ENCODE peak calls at places on chromosomes 5 and 9, in eight cellular contexts. A is kidney, X is neural progenitor cell, P is A673, G is adrenal gland, Q is B cell, R is GM13977, T is cardiac fibroblast. J is an unnamed sample.

GRCh38 chr5:14250094-14250777 is 107.1 kb downstream of the TRIO start:
- DNase-seq in G (peak), R (no peak), T (peak), P (peak), Q (peak), X (peak), A (peak), J (peak)

GRCh38 chr5:151189151-151189550 is 31.6 kb upstream of the ANXA6 start:
- DNase-seq in R (no peak), X (no peak), P (no peak), A (no peak), T (no peak), G (no peak), Q (no peak), J (no peak)

GRCh38 chr9:93258419-93258817 is 74.5 kb downstream of the WNK2 start:
- DNase-seq in R (no peak), A (no peak), T (no peak), X (no peak), G (no peak), Q (no peak), P (no peak), J (peak)

GRCh38 chr5:146072595-146072994 is 32.8 kb downstream of the PLAC8L1 start:
- DNase-seq in T (no peak), X (no peak), A (no peak), Q (no peak), R (no peak), P (no peak), G (no peak), J (no peak)

GRCh38 chr5:93403529-93403928 is 177.5 kb downstream of the NR2F1-AS1 start:
- DNase-seq in X (no peak), P (no peak), R (no peak), Q (no peak), G (no peak), T (no peak), A (no peak), J (no peak)

GRCh38 chr9:88852794-88853193 is 138.5 kb upstream of the S1PR3 start:
- DNase-seq in Q (no peak), G (no peak), A (no peak), X (no peak), P (peak), T (peak), R (no peak), J (no peak)

GRCh38 chr5:155092318-155092717 is 78.8 kb downstream of the KIF4B start:
- DNase-seq in T (peak), G (no peak), P (no peak), A (no peak), X (no peak), Q (no peak), R (no peak), J (no peak)

GRCh38 chr9:4741365-4742031 is 496 bp upstream of the AK3 start:
- DNase-seq in X (no peak), P (peak), R (peak), G (peak), T (no peak), Q (no peak), A (no peak), J (no peak)

GRCh38 chr5:138967806-138968448 is 92.8 kb upstream of the LRRTM2 start:
- DNase-seq in A (no peak), Q (no peak), G (no peak), T (no peak), X (no peak), R (no peak), P (no peak), J (peak)

GRCh38 chr9:76725885-76726284 is 38.4 kb upstream of the PCA3 start:
- DNase-seq in X (no peak), G (no peak), T (no peak), Q (no peak), P (no peak), R (no peak), A (no peak), J (no peak)

GRCh38 chr5:132013006-132013689 is 1.7 kb upstream of the ACSL6 start:
- DNase-seq in Q (no peak), A (peak), X (no peak), G (no peak), R (no peak), T (no peak), P (no peak), J (peak)

GRCh38 chr9:121645853-121646807 is 5.3 kb upstream of the DAB2IP start:
- DNase-seq in X (no peak), A (no peak), R (no peak), Q (no peak), P (no peak), T (no peak), G (no peak), J (no peak)

GRCh38 chr9:91148306-91148705 is 213.4 kb downstream of the AUH start:
- DNase-seq in Q (no peak), A (no peak), X (no peak), R (no peak), T (no peak), P (no peak), G (no peak), J (no peak)

GRCh38 chr9:104740596-104740995 is 6.9 kb upstream of the NIPSNAP3A start:
- DNase-seq in T (peak), Q (no peak), G (no peak), A (no peak), P (no peak), R (no peak), X (no peak), J (no peak)

GRCh38 chr9:94623253-94623652 is 16.1 kb downstream of the FBP1 start:
- DNase-seq in T (peak), G (no peak), A (no peak), P (peak), Q (peak), R (peak), X (peak), J (peak)

GRCh38 chr9:125894566-125894965 is 147.4 kb downstream of the PBX3 start:
- DNase-seq in G (no peak), R (no peak), A (no peak), Q (no peak), X (no peak), T (no peak), P (no peak), J (no peak)

GRCh38 chr5:74167206-74167929 is 473.2 kb downstream of the ENC1 start:
- DNase-seq in P (no peak), R (no peak), A (no peak), Q (no peak), G (no peak), T (peak), X (no peak), J (no peak)

GRCh38 chr5:149886697-149887470 is 57.7 kb downstream of the PDE6A start:
- DNase-seq in A (no peak), G (no peak), T (peak), R (no peak), X (no peak), Q (no peak), P (peak), J (no peak)

GRCh38 chr9:21549251-21549765 is 67.2 kb upstream of the IFNE start:
- DNase-seq in X (no peak), R (no peak), Q (no peak), T (peak), P (no peak), A (no peak), G (no peak), J (no peak)

DNA sequence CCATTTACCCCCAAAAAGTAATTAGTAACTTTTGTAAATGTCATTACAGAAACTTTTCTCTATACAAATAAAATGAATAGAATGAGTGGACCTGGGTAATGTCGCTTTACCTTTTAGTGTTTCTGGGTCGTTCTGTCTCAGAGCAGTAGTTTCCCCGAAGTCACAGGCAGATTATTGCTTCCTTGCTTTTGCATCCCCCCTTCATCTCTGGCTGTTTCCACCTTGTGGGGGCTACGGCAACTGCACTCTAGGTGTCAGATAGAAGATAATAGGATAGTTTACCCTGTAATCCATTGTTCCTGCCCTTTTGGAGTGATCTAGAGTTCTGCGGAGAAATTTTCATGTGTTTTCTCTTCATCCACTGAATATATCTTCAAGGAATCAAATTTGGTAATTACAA is 68.7 kb downstream of the PRR16 start:
- DNase-seq in A (no peak), T (no peak), X (peak), P (peak), Q (no peak), G (no peak), R (no peak), J (no peak)
- TF ChIP-seq CTCF in A (no peak), T (peak), X (peak), P (no peak), Q (no peak), G (no peak), R (no peak), J (no peak)

GRCh38 chr5:37951946-37952721 is 112.3 kb upstream of the GDNF start:
- DNase-seq in X (no peak), T (no peak), R (no peak), Q (no peak), A (no peak), P (no peak), G (no peak), J (no peak)
- TF ChIP-seq CTCF in X (no peak), T (no peak), R (no peak), Q (no peak), A (no peak), P (no peak), G (no peak), J (no peak)

DNA sequence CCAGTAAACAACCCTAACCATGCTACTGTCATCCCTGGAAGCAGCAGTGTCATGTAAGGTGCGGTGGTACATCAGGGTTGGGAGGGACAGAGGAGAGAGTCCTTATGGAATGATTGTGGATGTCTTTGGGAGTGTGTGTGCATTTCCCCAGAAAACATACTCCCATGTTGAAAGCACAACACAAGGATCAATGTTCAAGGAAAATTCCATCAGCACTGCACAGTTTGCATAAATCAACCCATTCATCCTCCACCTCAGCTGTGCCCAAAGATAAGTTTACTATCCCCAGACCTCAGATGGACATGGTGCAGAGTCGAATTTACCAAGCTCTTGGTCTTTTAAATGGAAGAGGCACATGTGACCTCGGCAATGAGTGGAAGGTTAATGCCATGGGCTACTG is 34.1 kb upstream of the FLT4 start:
- DNase-seq in A (no peak), Q (no peak), T (no peak), G (no peak), X (no peak), P (no peak), R (no peak), J (no peak)
- TF ChIP-seq CTCF in A (no peak), Q (no peak), T (no peak), G (no peak), X (no peak), P (no peak), R (no peak), J (no peak)

DNA sequence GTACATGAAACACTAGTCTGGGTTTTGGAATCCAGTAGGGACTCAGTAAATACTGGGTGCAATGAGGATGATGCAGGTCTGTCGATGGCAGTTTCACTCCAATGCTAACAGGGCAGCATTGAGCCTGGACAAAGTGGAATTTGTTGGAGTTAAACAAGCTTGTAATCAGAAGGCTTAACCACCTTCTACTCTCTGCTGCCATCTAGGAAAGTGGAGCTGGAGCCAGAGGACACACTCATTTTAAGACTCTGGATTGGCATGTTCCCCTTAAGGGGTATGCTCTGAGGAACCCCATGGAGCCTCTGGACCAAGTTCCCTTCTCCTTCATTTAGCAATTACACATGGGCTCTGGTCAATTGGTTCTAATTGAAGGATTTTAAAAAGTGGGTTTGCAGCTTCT is 331.0 kb upstream of the ADAMTSL1 start:
- DNase-seq in P (no peak), G (no peak), T (peak), Q (no peak), X (peak), A (no peak), R (no peak), J (no peak)
- TF ChIP-seq CTCF in P (peak), G (no peak), T (peak), Q (no peak), X (peak), A (no peak), R (no peak), J (no peak)

GRCh38 chr5:176618783-176619182 is 8.8 kb upstream of the GPRIN1 start:
- DNase-seq in G (no peak), Q (no peak), A (peak), R (no peak), T (no peak), P (no peak), X (no peak), J (no peak)

GRCh38 chr5:176620333-176620981 is 9.9 kb downstream of the SNCB start:
- DNase-seq in G (no peak), A (peak), T (peak), Q (no peak), P (no peak), X (no peak), R (no peak), J (no peak)

GRCh38 chr5:176619569-176620332 is 9.8 kb upstream of the GPRIN1 start:
- DNase-seq in P (no peak), T (no peak), G (no peak), A (peak), X (no peak), Q (no peak), R (no peak), J (no peak)

GRCh38 chr5:176621661-176622079 is 8.7 kb downstream of the SNCB start:
- DNase-seq in A (peak), R (no peak), T (no peak), P (no peak), G (no peak), Q (no peak), X (no peak), J (no peak)

GRCh38 chr5:176619203-176619568 is 9.2 kb upstream of the GPRIN1 start:
- DNase-seq in T (peak), Q (peak), A (peak), X (peak), R (peak), P (peak), G (peak), J (peak)
- TF ChIP-seq CTCF in T (peak), Q (no peak), A (no peak), X (peak), R (peak), P (peak), G (no peak), J (no peak)

GRCh38 chr5:157941616-157942015 is 82.7 kb upstream of the CLINT1 start:
- DNase-seq in G (no peak), R (no peak), T (no peak), A (no peak), P (no peak), Q (no peak), X (no peak), J (no peak)
- TF ChIP-seq CTCF in G (no peak), R (no peak), T (no peak), A (no peak), P (no peak), Q (no peak), X (no peak), J (no peak)

DNA sequence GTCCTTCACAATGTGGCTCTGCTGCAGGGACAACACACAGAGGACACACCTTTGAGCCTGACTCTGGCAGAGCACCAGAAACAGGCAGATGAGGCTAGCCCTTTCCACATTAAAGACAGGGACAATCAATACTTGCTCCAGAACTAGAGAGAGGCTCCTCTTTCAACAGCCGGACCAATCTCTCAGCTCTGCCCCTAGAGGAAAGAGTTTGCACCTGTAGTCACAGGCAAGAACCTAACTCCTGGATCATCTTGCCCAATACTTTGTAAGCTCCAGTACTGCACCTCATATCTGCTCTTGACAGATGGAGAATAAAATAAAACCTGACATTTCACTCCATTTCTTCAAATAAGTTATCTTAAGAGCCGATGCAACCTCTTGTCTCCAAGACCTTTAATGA is 52.1 kb downstream of the EPB41L4A start:
- DNase-seq in X (peak), Q (no peak), A (no peak), T (peak), G (no peak), P (peak), R (peak), J (no peak)
- TF ChIP-seq CTCF in X (peak), Q (peak), A (peak), T (peak), G (no peak), P (peak), R (peak), J (no peak)

DNA sequence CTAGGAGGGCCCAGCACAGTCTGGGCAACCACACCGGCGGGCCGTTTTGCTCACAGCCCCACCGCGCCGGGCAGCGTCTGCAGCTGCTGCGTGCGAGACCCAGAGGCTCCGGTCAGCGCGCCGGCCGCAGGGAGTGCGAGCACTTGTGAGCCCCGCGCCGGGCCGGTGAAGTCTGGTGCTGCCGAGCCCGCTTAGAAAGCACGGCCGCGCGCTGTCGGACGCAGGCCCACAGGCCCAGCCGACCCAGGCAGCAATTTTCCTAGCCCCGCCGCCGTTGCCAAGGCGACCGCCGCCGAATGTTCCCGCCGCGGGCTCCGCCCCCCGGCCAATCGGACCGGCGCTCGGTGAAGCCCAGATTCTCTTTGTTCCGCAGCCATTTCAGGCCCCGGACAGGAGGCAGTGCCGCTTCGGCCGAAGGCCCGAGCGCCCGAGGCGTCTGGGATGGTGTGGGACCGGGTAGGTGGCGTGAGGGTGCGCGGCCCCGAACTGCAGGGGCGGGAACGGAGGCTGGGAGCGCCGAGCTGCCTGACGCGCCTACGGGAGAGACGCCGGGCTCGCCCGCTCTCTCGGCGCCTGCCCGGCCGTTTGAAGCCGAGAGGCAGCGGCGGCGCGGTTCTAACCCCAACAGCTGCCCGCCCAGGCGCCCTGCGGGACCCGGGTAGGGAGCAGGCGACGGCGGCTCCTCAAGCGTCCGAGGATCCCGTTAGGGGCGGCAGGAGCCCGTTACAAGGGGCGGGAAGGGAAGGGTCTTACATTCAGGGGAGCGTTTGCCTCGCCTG is at the start of gene TNPO1:
- DNase-seq in X (peak), Q (peak), G (peak), P (peak), A (peak), T (peak), R (peak), J (peak)
- TF ChIP-seq CTCF in X (no peak), Q (no peak), G (no peak), P (no peak), A (no peak), T (no peak), R (no peak), J (no peak)

GRCh38 chr9:82231411-82231810 is 242.8 kb downstream of the SPATA31D1 start:
- DNase-seq in A (no peak), P (no peak), R (no peak), G (no peak), Q (no peak), T (no peak), X (no peak), J (no peak)
- TF ChIP-seq CTCF in A (no peak), P (no peak), R (no peak), G (no peak), Q (no peak), T (no peak), X (no peak), J (no peak)

J was measured in lower lobe of right lung.